ENCODE peak calls at places on chromosomes 5 and 9, in four cellular contexts. One of them, this sample, is unnamed.

GRCh38 chr5:114477816-114478330 is 116.0 kb downstream of the KCNN2 start:
- DNase-seq in aorta: no peak
- DNase-seq in endodermal cell: no peak
- DNase-seq in adrenal gland: peak; percentile 60
- DNase-seq in this sample: no peak

GRCh38 chr5:11046160-11046559 is 285.1 kb upstream of the DAP start:
- DNase-seq in aorta: no peak
- DNase-seq in adrenal gland: no peak
- DNase-seq in endodermal cell: peak; percentile 78
- DNase-seq in this sample: peak; percentile 1

GRCh38 chr9:93819905-93820304 is 135.2 kb downstream of the BARX1 start:
- DNase-seq in adrenal gland: no peak
- DNase-seq in endodermal cell: no peak
- DNase-seq in aorta: no peak
- DNase-seq in this sample: no peak

GRCh38 chr5:135438712-135439111 is 8.4 kb downstream of the DCANP1 start:
- DNase-seq in adrenal gland: no peak
- DNase-seq in aorta: no peak
- DNase-seq in endodermal cell: no peak
- DNase-seq in this sample: no peak

GRCh38 chr5:112977440-112977861 is 853 bp downstream of the DCP2 start:
- DNase-seq in adrenal gland: no peak
- DNase-seq in aorta: no peak
- DNase-seq in endodermal cell: no peak
- DNase-seq in this sample: peak; percentile 9

GRCh38 chr9:115498338-115498737 is 380.4 kb upstream of the TNC start:
- DNase-seq in aorta: no peak
- DNase-seq in adrenal gland: no peak
- DNase-seq in endodermal cell: no peak
- DNase-seq in this sample: no peak

GRCh38 chr5:71740015-71740753 is 21.1 kb downstream of the CARTPT start:
- DNase-seq in endodermal cell: no peak
- DNase-seq in adrenal gland: no peak
- DNase-seq in aorta: no peak
- DNase-seq in this sample: no peak

GRCh38 chr9:88388203-88388885 is at the start of gene SPIN1:
- DNase-seq in endodermal cell: peak; percentile 93
- DNase-seq in adrenal gland: peak; percentile 81
- DNase-seq in aorta: peak; percentile 89
- DNase-seq in this sample: peak; percentile 86

GRCh38 chr9:109497193-109498165 is 628 bp downstream of the PTPN3 start:
- DNase-seq in aorta: no peak
- DNase-seq in endodermal cell: peak; percentile 67
- DNase-seq in adrenal gland: no peak
- DNase-seq in this sample: peak; percentile 70

GRCh38 chr5:107666051-107666655 is 4.6 kb downstream of the EFNA5 start:
- DNase-seq in endodermal cell: no peak
- DNase-seq in adrenal gland: no peak
- DNase-seq in aorta: no peak
- DNase-seq in this sample: no peak

GRCh38 chr5:181281077-181281983 is 20.4 kb upstream of the TRIM52 start:
- DNase-seq in adrenal gland: no peak
- DNase-seq in endodermal cell: peak; percentile 95
- DNase-seq in aorta: no peak
- DNase-seq in this sample: no peak

GRCh38 chr5:41071975-41072374 is 833 bp upstream of the MROH2B start:
- DNase-seq in adrenal gland: no peak
- DNase-seq in endodermal cell: no peak
- DNase-seq in aorta: no peak
- DNase-seq in this sample: no peak

GRCh38 chr5:31637851-31638250 is 1.1 kb upstream of the PDZD2 start:
- DNase-seq in adrenal gland: no peak
- DNase-seq in endodermal cell: no peak
- DNase-seq in aorta: no peak
- DNase-seq in this sample: no peak

GRCh38 chr9:95112436-95113280 is 204.9 kb downstream of the FANCC start:
- DNase-seq in adrenal gland: no peak
- DNase-seq in endodermal cell: no peak
- DNase-seq in aorta: no peak
- DNase-seq in this sample: no peak

GRCh38 chr5:173201636-173202265 is 33.3 kb downstream of the NKX2-5 start:
- DNase-seq in adrenal gland: peak; percentile 71
- DNase-seq in endodermal cell: no peak
- DNase-seq in aorta: no peak
- DNase-seq in this sample: no peak

GRCh38 chr9:34279431-34279830 is 49.6 kb downstream of the KIF24 start:
- DNase-seq in endodermal cell: no peak
- DNase-seq in aorta: no peak
- DNase-seq in adrenal gland: peak; percentile 11
- DNase-seq in this sample: no peak

GRCh38 chr5:137142371-137143243 is 356.5 kb downstream of the SPOCK1 start:
- DNase-seq in aorta: peak; percentile 80
- DNase-seq in adrenal gland: peak; percentile 28
- DNase-seq in endodermal cell: no peak
- DNase-seq in this sample: no peak

GRCh38 chr5:71973563-71973962 is 133.7 kb upstream of the MAP1B start:
- DNase-seq in endodermal cell: no peak
- DNase-seq in aorta: no peak
- DNase-seq in adrenal gland: no peak
- DNase-seq in this sample: no peak

GRCh38 chr5:91136271-91136670 is 246.8 kb downstream of the ARRDC3 start:
- DNase-seq in adrenal gland: no peak
- DNase-seq in endodermal cell: no peak
- DNase-seq in aorta: no peak
- DNase-seq in this sample: no peak

GRCh38 chr5:127723571-127723970 is 20.4 kb downstream of the CCDC192 start:
- DNase-seq in endodermal cell: no peak
- DNase-seq in adrenal gland: peak; percentile 43
- DNase-seq in aorta: no peak
- DNase-seq in this sample: no peak

DNA sequence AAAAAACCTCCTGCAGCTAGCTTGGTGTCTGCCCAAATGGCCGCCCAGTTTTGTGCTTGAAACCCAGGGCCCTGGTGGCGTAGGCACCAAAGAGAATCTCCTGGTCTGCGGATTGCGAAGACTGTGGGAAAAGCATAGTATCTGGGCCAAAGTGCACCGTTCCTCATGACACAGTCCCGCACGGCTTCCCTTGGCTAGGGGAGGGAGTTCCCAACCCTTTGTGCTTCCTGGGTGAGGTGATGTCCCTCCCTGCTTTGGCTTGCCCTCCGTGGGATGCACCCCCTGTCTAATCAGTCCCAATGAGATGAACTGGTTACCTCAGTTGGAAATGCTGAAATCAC is 83.0 kb upstream of the JAK2 start:
- DNase-seq in aorta: no peak
- DNase-seq in adrenal gland: no peak
- DNase-seq in endodermal cell: no peak
- DNase-seq in this sample: peak; percentile 55
- H3K27ac ChIP-seq in aorta: no peak overlapping the region
- H3K27ac ChIP-seq in adrenal gland: no peak overlapping the region
- H3K27ac ChIP-seq in endodermal cell: no peak overlapping the region
- H3K27ac ChIP-seq in this sample: no peak overlapping the region

DNA sequence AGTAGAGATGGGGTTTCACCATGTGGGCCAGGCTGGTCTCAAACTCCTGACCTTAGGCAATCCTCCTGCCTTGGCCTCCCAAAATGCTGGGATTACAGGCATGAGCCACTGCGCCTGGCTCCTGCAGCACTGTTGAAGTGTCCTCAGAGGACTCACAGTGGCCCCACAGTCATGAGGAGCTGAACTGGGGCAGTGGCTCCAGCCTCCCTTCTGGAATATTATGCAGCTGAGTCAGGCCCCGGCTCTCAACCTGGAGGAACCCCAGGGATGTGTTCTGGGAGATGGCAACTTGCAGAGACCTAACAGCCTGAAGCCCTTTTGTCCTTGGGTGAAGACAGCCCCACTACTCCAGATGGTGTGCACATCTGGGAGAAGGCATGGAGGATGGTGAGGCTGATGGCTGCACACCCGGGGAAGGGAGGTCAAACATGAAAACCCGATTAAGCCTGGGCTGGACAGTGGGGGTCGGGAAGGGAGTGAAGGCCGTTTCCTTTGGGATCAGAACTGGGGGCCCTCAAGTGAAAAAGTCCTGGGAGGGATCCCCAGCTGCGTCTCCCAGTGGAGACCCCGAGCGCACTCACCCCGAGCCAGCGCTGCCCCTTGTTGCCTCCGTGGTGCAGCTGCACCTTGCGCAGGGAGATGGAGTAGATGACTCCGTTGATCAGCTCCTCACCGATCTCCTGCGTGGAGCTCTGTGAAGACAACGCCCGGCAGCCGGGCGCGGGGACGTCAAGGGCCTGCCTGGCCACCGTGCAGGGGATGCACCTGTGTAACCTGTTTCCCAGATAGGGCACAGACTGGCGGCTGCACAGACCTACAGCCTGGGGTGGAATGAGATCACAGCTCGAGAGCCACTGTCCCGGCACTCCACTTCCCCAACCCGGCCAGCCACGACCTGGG is 9.3 kb downstream of the RALGDS start:
- DNase-seq in adrenal gland: peak; percentile 17
- DNase-seq in endodermal cell: no peak
- DNase-seq in aorta: peak; percentile 59
- DNase-seq in this sample: no peak
- H3K36me3 ChIP-seq in adrenal gland: peaks cover 53% of the 10 kb centered on the region
- H3K36me3 ChIP-seq in endodermal cell: peaks cover 26% of the 10 kb centered on the region
- H3K36me3 ChIP-seq in aorta: no peaks in the 10 kb centered on the region
- H3K36me3 ChIP-seq in this sample: peaks cover 19% of the 10 kb centered on the region

GRCh38 chr5:36879274-36880033 is 2.9 kb downstream of the NIPBL start:
- DNase-seq in adrenal gland: no peak
- DNase-seq in endodermal cell: no peak
- DNase-seq in aorta: no peak
- DNase-seq in this sample: no peak
- H3K27ac ChIP-seq in adrenal gland: no peak overlapping the region
- H3K27ac ChIP-seq in endodermal cell: peak overlapping the region; percentile 1
- H3K27ac ChIP-seq in aorta: no peak overlapping the region
- H3K27ac ChIP-seq in this sample: no peak overlapping the region

GRCh38 chr9:136016221-136016881 is 55.2 kb upstream of the UBAC1 start:
- DNase-seq in endodermal cell: peak; percentile 43
- DNase-seq in aorta: peak; percentile 35
- DNase-seq in adrenal gland: no peak
- DNase-seq in this sample: no peak
- H3K36me3 ChIP-seq in endodermal cell: no peaks in the 10 kb centered on the region
- H3K36me3 ChIP-seq in aorta: no peaks in the 10 kb centered on the region
- H3K36me3 ChIP-seq in adrenal gland: no peaks in the 10 kb centered on the region
- H3K36me3 ChIP-seq in this sample: no peaks in the 10 kb centered on the region

GRCh38 chr9:125750656-125751035 is 3.5 kb downstream of the PBX3 start:
- DNase-seq in aorta: no peak
- DNase-seq in endodermal cell: no peak
- DNase-seq in adrenal gland: no peak
- DNase-seq in this sample: no peak
- H3K27ac ChIP-seq in aorta: no peak overlapping the region
- H3K27ac ChIP-seq in endodermal cell: peak overlapping the region; percentile 1
- H3K27ac ChIP-seq in adrenal gland: peak overlapping the region; percentile 87
- H3K27ac ChIP-seq in this sample: no peak overlapping the region

GRCh38 chr5:39902626-39903025 is 477.8 kb upstream of the DAB2 start:
- DNase-seq in endodermal cell: no peak
- DNase-seq in aorta: no peak
- DNase-seq in adrenal gland: no peak
- DNase-seq in this sample: no peak

GRCh38 chr5:39896706-39897105 is 471.9 kb upstream of the DAB2 start:
- DNase-seq in adrenal gland: no peak
- DNase-seq in aorta: no peak
- DNase-seq in endodermal cell: no peak
- DNase-seq in this sample: no peak

GRCh38 chr5:39896104-39896503 is 471.3 kb upstream of the DAB2 start:
- DNase-seq in aorta: no peak
- DNase-seq in endodermal cell: no peak
- DNase-seq in adrenal gland: no peak
- DNase-seq in this sample: no peak

DNA sequence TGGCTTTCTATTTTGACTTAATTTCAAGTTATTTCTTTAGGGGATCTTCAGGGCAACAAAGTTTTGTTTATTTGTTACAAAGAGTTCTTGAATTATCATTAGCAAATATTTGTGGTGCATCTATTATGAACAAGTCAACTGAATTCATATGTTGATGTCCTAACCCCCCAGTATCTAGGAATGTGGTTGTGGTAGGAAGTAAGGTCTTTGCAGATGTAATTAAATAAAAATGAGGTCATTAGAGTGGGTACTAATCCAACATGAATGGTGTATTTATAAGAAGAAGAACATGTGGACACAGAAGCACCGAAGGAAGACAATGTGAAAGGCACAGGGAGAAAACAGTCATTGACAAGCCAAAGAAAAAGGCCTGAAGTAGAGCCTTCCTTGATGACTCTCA is 474.0 kb upstream of the DAB2 start:
- DNase-seq in aorta: no peak
- DNase-seq in adrenal gland: no peak
- DNase-seq in endodermal cell: no peak
- DNase-seq in this sample: no peak
- H3K36me3 ChIP-seq in aorta: no peaks in the 10 kb centered on the region
- H3K36me3 ChIP-seq in adrenal gland: no peaks in the 10 kb centered on the region
- H3K36me3 ChIP-seq in endodermal cell: no peaks in the 10 kb centered on the region
- H3K36me3 ChIP-seq in this sample: no peaks in the 10 kb centered on the region

GRCh38 chr9:38027714-38028113 is 41.3 kb downstream of the SHB start:
- DNase-seq in endodermal cell: no peak
- DNase-seq in aorta: no peak
- DNase-seq in adrenal gland: no peak
- DNase-seq in this sample: no peak

GRCh38 chr9:38029923-38030638 is 38.9 kb downstream of the SHB start:
- DNase-seq in adrenal gland: no peak
- DNase-seq in aorta: no peak
- DNase-seq in endodermal cell: no peak
- DNase-seq in this sample: no peak

GRCh38 chr9:38032266-38032830 is 36.7 kb downstream of the SHB start:
- DNase-seq in adrenal gland: no peak
- DNase-seq in endodermal cell: no peak
- DNase-seq in aorta: no peak
- DNase-seq in this sample: peak; percentile 98

GRCh38 chr9:38031594-38031993 is 37.4 kb downstream of the SHB start:
- DNase-seq in adrenal gland: no peak
- DNase-seq in aorta: no peak
- DNase-seq in endodermal cell: no peak
- DNase-seq in this sample: peak; percentile 85

DNA sequence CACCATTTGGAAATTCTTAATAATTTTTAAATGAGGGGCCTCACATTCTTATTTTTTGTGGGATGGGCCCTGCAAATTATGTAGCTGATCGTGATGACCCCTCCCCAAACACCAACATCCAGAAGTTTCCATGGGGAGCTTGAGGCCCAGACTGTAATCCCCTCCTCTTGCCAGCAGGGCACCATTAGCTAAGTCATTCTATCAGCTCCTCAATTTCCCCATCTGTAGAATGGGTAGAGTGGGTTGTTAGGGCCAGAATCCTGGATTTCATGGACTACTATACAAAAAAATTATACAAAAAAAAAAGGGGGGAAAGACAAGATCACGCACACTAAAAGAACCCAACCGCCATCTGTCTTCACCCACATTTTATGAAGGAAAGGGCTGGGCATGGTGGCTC is 38.4 kb downstream of the SHB start:
- DNase-seq in aorta: no peak
- DNase-seq in adrenal gland: no peak
- DNase-seq in endodermal cell: no peak
- DNase-seq in this sample: no peak
- H3K27ac ChIP-seq in aorta: no peak overlapping the region
- H3K27ac ChIP-seq in adrenal gland: no peak overlapping the region
- H3K27ac ChIP-seq in endodermal cell: no peak overlapping the region
- H3K27ac ChIP-seq in this sample: no peak overlapping the region

GRCh38 chr9:104138243-104138642 is 44.1 kb downstream of the SMC2 start:
- DNase-seq in endodermal cell: no peak
- DNase-seq in aorta: no peak
- DNase-seq in adrenal gland: no peak
- DNase-seq in this sample: no peak
- H3K36me3 ChIP-seq in endodermal cell: peaks cover 19% of the 10 kb centered on the region
- H3K36me3 ChIP-seq in aorta: no peaks in the 10 kb centered on the region
- H3K36me3 ChIP-seq in adrenal gland: no peaks in the 10 kb centered on the region
- H3K36me3 ChIP-seq in this sample: peaks cover 6% of the 10 kb centered on the region

This sample was measured in small intestine.